ENCODE peak calls at places on chromosomes 13 and 19, in six cellular contexts. J, V, W, O, S and I are unnamed samples.

GRCh38 chr19:30046522-30046921 is 104.5 kb downstream of the URI1 start:
- DNase-seq in J (peak), W (no peak), V (peak), O (no peak), S (peak), I (no peak)

GRCh38 chr19:55927991-55928390 is 4.1 kb downstream of the NLRP13 start:
- DNase-seq in S (no peak), J (no peak), O (no peak), V (no peak), W (no peak), I (no peak)

GRCh38 chr19:46984077-46985010 is 35.3 kb upstream of the NPAS1 start:
- DNase-seq in V (no peak), S (no peak), J (peak), O (no peak), W (no peak), I (no peak)

GRCh38 chr19:55149078-55150003 is at the start of gene TNNT1:
- DNase-seq in J (no peak), S (no peak), O (no peak), V (no peak), W (no peak), I (no peak)

GRCh38 chr19:53977991-53978731 is 13.3 kb upstream of the CACNG6 start:
- DNase-seq in S (peak), O (peak), W (peak), V (peak), J (peak), I (no peak)

GRCh38 chr19:49391581-49392399 is 3.7 kb downstream of the KASH5 start:
- DNase-seq in V (peak), S (peak), W (peak), O (peak), J (peak), I (no peak)

GRCh38 chr13:32883501-32883900 is 132.7 kb upstream of the KL start:
- DNase-seq in J (peak), S (no peak), V (no peak), O (no peak), W (no peak), I (no peak)

GRCh38 chr19:55670280-55671053 is 4.6 kb upstream of the EPN1 start:
- DNase-seq in O (no peak), S (no peak), J (peak), W (peak), V (peak), I (no peak)

GRCh38 chr13:100673376-100673830 is 1.2 kb downstream of the TMTC4 start:
- DNase-seq in V (no peak), W (no peak), J (no peak), S (no peak), O (no peak), I (no peak)